ENCODE peak calls at places on chromosomes 5 and 9, in four cellular contexts. One of them, this sample, is unnamed.

GRCh38 chr9:26773054-26773453 is 119.5 kb downstream of the CAAP1 start:
- DNase-seq in effector memory CD4-positive, alpha-beta T cell: no peak
- DNase-seq in fibroblast of mammary gland: no peak
- DNase-seq in Caki2: no peak
- DNase-seq in this sample: no peak

GRCh38 chr5:40834391-40834848 is 602 bp downstream of the RPL37 start:
- DNase-seq in Caki2: no peak
- DNase-seq in fibroblast of mammary gland: peak; percentile 36
- DNase-seq in effector memory CD4-positive, alpha-beta T cell: peak; percentile 51
- DNase-seq in this sample: no peak

GRCh38 chr9:250039-250438 is 35.4 kb downstream of the DOCK8 start:
- DNase-seq in Caki2: no peak
- DNase-seq in effector memory CD4-positive, alpha-beta T cell: no peak
- DNase-seq in fibroblast of mammary gland: no peak
- DNase-seq in this sample: no peak

GRCh38 chr5:171521219-171521633 is 101.8 kb downstream of the FGF18 start:
- DNase-seq in fibroblast of mammary gland: peak; percentile 94
- DNase-seq in Caki2: peak; percentile 78
- DNase-seq in effector memory CD4-positive, alpha-beta T cell: no peak
- DNase-seq in this sample: peak; percentile 93

GRCh38 chr5:57863661-57864060 is 381.1 kb upstream of the ACTBL2 start:
- DNase-seq in fibroblast of mammary gland: peak; percentile 64
- DNase-seq in effector memory CD4-positive, alpha-beta T cell: no peak
- DNase-seq in Caki2: no peak
- DNase-seq in this sample: no peak

GRCh38 chr9:131394464-131395026 is 659 bp downstream of the PRRC2B start:
- DNase-seq in fibroblast of mammary gland: no peak
- DNase-seq in effector memory CD4-positive, alpha-beta T cell: peak; percentile 24
- DNase-seq in Caki2: peak; percentile 33
- DNase-seq in this sample: no peak

GRCh38 chr5:31319338-31319737 is 125.9 kb downstream of the CDH6 start:
- DNase-seq in fibroblast of mammary gland: no peak
- DNase-seq in effector memory CD4-positive, alpha-beta T cell: no peak
- DNase-seq in Caki2: no peak
- DNase-seq in this sample: no peak

GRCh38 chr5:36028816-36029465 is 37.7 kb downstream of the UGT3A2 start:
- DNase-seq in fibroblast of mammary gland: no peak
- DNase-seq in effector memory CD4-positive, alpha-beta T cell: no peak
- DNase-seq in Caki2: no peak
- DNase-seq in this sample: no peak

GRCh38 chr9:135714242-135715055 is 12.5 kb downstream of the KCNT1 start:
- DNase-seq in effector memory CD4-positive, alpha-beta T cell: no peak
- DNase-seq in Caki2: no peak
- DNase-seq in fibroblast of mammary gland: no peak
- DNase-seq in this sample: no peak